ENCODE peak calls at places on chromosomes 7 and 10, in seven cellular contexts. A is brain microvascular endothelial cell; I is ELR; W is activated naive CD4-positive, alpha-beta T cell; O is T-helper 2 cell; P is amniotic epithelial cell; G is CD4-positive, CD25-positive, alpha-beta regulatory T cell. E is an unnamed sample.

GRCh38 chr7:148807451-148807850 is 76.6 kb downstream of the EZH2 start:
- DNase-seq in A (no peak), I (no peak), W (no peak), O (no peak), P (no peak), G (no peak), E (no peak)

GRCh38 chr7:27970350-27970749 is 210.2 kb downstream of the JAZF1 start:
- DNase-seq in A (no peak), I (no peak), W (no peak), O (no peak), P (no peak), G (no peak), E (no peak)

GRCh38 chr7:76063114-76063513 is 15.2 kb downstream of the MDH2 start:
- DNase-seq in A (no peak), I (no peak), W (no peak), O (no peak), P (no peak), G (no peak), E (no peak)

GRCh38 chr7:101169110-101169837 is 3.9 kb upstream of the VGF start:
- DNase-seq in A (no peak), I (peak; percentile 43), W (no peak), O (no peak), P (no peak), G (no peak), E (no peak)

GRCh38 chr7:71808115-71808514 is 604.0 kb downstream of the CALN1 start:
- DNase-seq in A (no peak), I (no peak), W (no peak), O (no peak), P (no peak), G (no peak), E (no peak)

GRCh38 chr10:129536336-129536735 is 69.3 kb downstream of the MGMT start:
- DNase-seq in A (no peak), I (no peak), W (no peak), O (no peak), P (no peak), G (no peak), E (no peak)

GRCh38 chr7:119937745-119938144 is 335.2 kb upstream of the KCND2 start:
- DNase-seq in A (no peak), I (no peak), W (no peak), O (no peak), P (no peak), G (no peak), E (no peak)

GRCh38 chr7:20778063-20778721 is 8.5 kb downstream of the SP8 start:
- DNase-seq in A (no peak), I (no peak), W (no peak), O (no peak), P (peak; percentile 5), G (no peak), E (no peak)

GRCh38 chr7:12572941-12573340 is 2.4 kb downstream of the SCIN start:
- DNase-seq in A (no peak), I (no peak), W (no peak), O (no peak), P (no peak), G (no peak), E (no peak)

GRCh38 chr7:21352540-21353387 is 75.1 kb upstream of the SP4 start:
- DNase-seq in A (no peak), I (peak; percentile 3), W (no peak), O (peak; percentile 81), P (no peak), G (no peak), E (no peak)

GRCh38 chr10:16789266-16789665 is 28.0 kb downstream of the RSU1 start:
- DNase-seq in A (no peak), I (no peak), W (no peak), O (no peak), P (no peak), G (no peak), E (no peak)

GRCh38 chr10:86137561-86137960 is 229.0 kb downstream of the GRID1 start:
- DNase-seq in A (no peak), I (no peak), W (no peak), O (no peak), P (no peak), G (no peak), E (no peak)

GRCh38 chr7:151012031-151012692 is 12.1 kb downstream of the ATG9B start:
- DNase-seq in A (no peak), I (no peak), W (no peak), O (no peak), P (peak; percentile 65), G (no peak), E (no peak)

GRCh38 chr10:124049484-124049883 is 43.9 kb downstream of the CHST15 start:
- DNase-seq in A (peak; percentile 33), I (peak; percentile 35), W (no peak), O (no peak), P (no peak), G (no peak), E (no peak)

GRCh38 chr10:22420787-22421517 is 75.7 kb downstream of the SPAG6 start:
- DNase-seq in A (no peak), I (peak; percentile 50), W (no peak), O (peak; percentile 45), P (peak; percentile 37), G (no peak), E (peak; percentile 39)

E was measured in CD4-positive, alpha-beta memory T cell.